ENCODE peak calls at places on chromosomes 4 and X, in five cellular contexts. M is ureter, D is mucosa of gallbladder, L is mammary epithelial cell, J is astrocyte of the cerebellum. H is an unnamed sample.

GRCh38 chr4:149584703-149585102 is 230.9 kb downstream of the IQCM start:
- DNase-seq in M (no peak), D (no peak), L (no peak), J (no peak), H (peak)

GRCh38 chr4:8707045-8707781 is 114.6 kb downstream of the CPZ start:
- DNase-seq in M (peak), D (no peak), L (no peak), J (no peak), H (no peak)

GRCh38 chrX:100980608-100981497 is 11.3 kb downstream of the ARL13A start:
- DNase-seq in M (no peak), D (peak), L (peak), J (peak), H (peak)

GRCh38 chr4:17347445-17347844 is 164.4 kb downstream of the QDPR start:
- DNase-seq in M (no peak), D (peak), L (peak), J (peak), H (peak)

GRCh38 chrX:71619193-71619592 is 882 bp upstream of the CXCR3 start:
- DNase-seq in M (no peak), D (no peak), L (no peak), J (no peak), H (no peak)

GRCh38 chr4:31737419-31737818 is 1017.2 kb downstream of the PCDH7 start:
- DNase-seq in M (no peak), D (no peak), L (no peak), J (no peak), H (no peak)

GRCh38 chr4:8701101-8702019 is 108.8 kb downstream of the CPZ start:
- DNase-seq in M (peak), D (no peak), L (no peak), J (no peak), H (no peak)

GRCh38 chr4:139175647-139176298 is 1.2 kb downstream of the ELF2 start:
- DNase-seq in M (no peak), D (no peak), L (no peak), J (no peak), H (peak)

GRCh38 chrX:129540725-129541184 is 696 bp downstream of the OCRL start:
- DNase-seq in M (no peak), D (no peak), L (peak), J (no peak), H (no peak)

GRCh38 chrX:13598877-13599276 is 29.5 kb downstream of the EGFL6 start:
- DNase-seq in M (no peak), D (no peak), L (peak), J (no peak), H (peak)

GRCh38 chrX:119040432-119040831 is 32.4 kb upstream of the CT47C1 start:
- DNase-seq in M (no peak), D (no peak), L (no peak), J (no peak), H (peak)

GRCh38 chrX:48540015-48540350 is 469 bp downstream of the TBC1D25 start:
- DNase-seq in M (no peak), D (peak), L (peak), J (no peak), H (peak)

GRCh38 chrX:25019707-25020390 is 4.1 kb upstream of the ARX start:
- DNase-seq in M (no peak), D (no peak), L (no peak), J (no peak), H (no peak)

GRCh38 chrX:116272328-116272727 is 101.8 kb downstream of the AGTR2 start:
- DNase-seq in M (no peak), D (peak), L (peak), J (peak), H (peak)

GRCh38 chr4:160406426-160406825 is 1303.5 kb downstream of the RAPGEF2 start:
- DNase-seq in M (no peak), D (no peak), L (no peak), J (no peak), H (no peak)

GRCh38 chr4:163419074-163419473 is 54.5 kb downstream of the TKTL2 start:
- DNase-seq in M (no peak), D (no peak), L (no peak), J (no peak), H (no peak)

GRCh38 chrX:155027509-155028066 is 944 bp downstream of the FUNDC2 start:
- DNase-seq in M (no peak), D (peak), L (peak), J (peak), H (peak)

GRCh38 chr4:176137626-176138025 is 57.8 kb downstream of the SPATA4 start:
- DNase-seq in M (no peak), D (no peak), L (peak), J (no peak), H (no peak)

GRCh38 chr4:38114435-38114834 is 154.2 kb downstream of the PTTG2 start:
- DNase-seq in M (no peak), D (no peak), L (no peak), J (no peak), H (no peak)

GRCh38 chr4:8871417-8872401 is at the start of gene HMX1:
- DNase-seq in M (no peak), D (no peak), L (no peak), J (no peak), H (no peak)

GRCh38 chr4:182219400-182219799 is 23.8 kb upstream of the TENM3 start:
- DNase-seq in M (no peak), D (no peak), L (no peak), J (no peak), H (peak)

GRCh38 chr4:92825785-92826184 is 522.0 kb downstream of the GRID2 start:
- DNase-seq in M (no peak), D (no peak), L (no peak), J (no peak), H (no peak)